ENCODE peak calls at places on chromosomes 6 and 20, in six cellular contexts. R is SJSA1, C is osteoblast, F is SK-N-SH, P is transverse colon, Q is dorsolateral prefrontal cortex. K is an unnamed sample.

GRCh38 chr20:44017905-44018683 is 103.4 kb downstream of the TOX2 start:
- DNase-seq in R (peak), C (peak), F (peak), P (peak), Q (peak), K (peak)

GRCh38 chr6:9399916-9400315 is 964.6 kb upstream of the SLC35B3 start:
- DNase-seq in R (no peak), C (no peak), F (no peak), P (no peak), Q (no peak), K (no peak)

GRCh38 chr20:48070961-48071645 is 285.8 kb upstream of the SULF2 start:
- DNase-seq in R (no peak), C (no peak), F (no peak), P (no peak), Q (no peak), K (no peak)

GRCh38 chr6:85185977-85186376 is 263.9 kb upstream of the NT5E start:
- DNase-seq in R (no peak), C (peak), F (no peak), P (no peak), Q (no peak), K (no peak)

GRCh38 chr6:11152581-11152980 is 41.1 kb upstream of the ERVFRD-1 start:
- DNase-seq in R (no peak), C (no peak), F (no peak), P (no peak), Q (no peak), K (no peak)

GRCh38 chr6:35607517-35608233 is 81.0 kb downstream of the FKBP5 start:
- DNase-seq in R (no peak), C (no peak), F (no peak), P (no peak), Q (no peak), K (no peak)

GRCh38 chr6:155224031-155224451 is 39.8 kb upstream of the CLDN20 start:
- DNase-seq in R (peak), C (peak), F (no peak), P (no peak), Q (no peak), K (no peak)

GRCh38 chr6:112571886-112572285 is 224.8 kb downstream of the RFPL4B start:
- DNase-seq in R (no peak), C (peak), F (no peak), P (no peak), Q (no peak), K (no peak)

GRCh38 chr6:118739976-118740771 is 88.8 kb upstream of the CEP85L start:
- DNase-seq in R (no peak), C (peak), F (no peak), P (no peak), Q (no peak), K (no peak)

GRCh38 chr6:4449409-4449808 is 314.0 kb upstream of the ECI2 start:
- DNase-seq in R (no peak), C (no peak), F (no peak), P (no peak), Q (no peak), K (no peak)

GRCh38 chr6:132167966-132168365 is 216.8 kb upstream of the CCN2 start:
- DNase-seq in R (no peak), C (no peak), F (no peak), P (no peak), Q (no peak), K (no peak)

GRCh38 chr6:150756170-150756569 is 109.3 kb upstream of the MTHFD1L start:
- DNase-seq in R (no peak), C (no peak), F (no peak), P (no peak), Q (no peak), K (no peak)

GRCh38 chr6:152313542-152314482 is 323.4 kb downstream of the SYNE1 start:
- DNase-seq in R (no peak), C (peak), F (no peak), P (no peak), Q (no peak), K (no peak)

GRCh38 chr6:33411632-33412005 is 805 bp downstream of the PHF1 start:
- DNase-seq in R (no peak), C (peak), F (no peak), P (no peak), Q (no peak), K (no peak)

GRCh38 chr20:6524305-6524704 is 243.2 kb upstream of the BMP2 start:
- DNase-seq in R (no peak), C (no peak), F (no peak), P (no peak), Q (no peak), K (no peak)

GRCh38 chr6:125066964-125067363 is 86.6 kb upstream of the TPD52L1 start:
- DNase-seq in R (no peak), C (no peak), F (no peak), P (no peak), Q (no peak), K (no peak)

GRCh38 chr6:35077713-35078105 is 63.4 kb downstream of the TCP11 start:
- DNase-seq in R (no peak), C (no peak), F (no peak), P (no peak), Q (no peak), K (no peak)

GRCh38 chr20:14193885-14194284 is 143.5 kb downstream of the FLRT3 start:
- DNase-seq in R (no peak), C (no peak), F (no peak), P (no peak), Q (no peak), K (no peak)

GRCh38 chr6:9799582-9799981 is 615.3 kb downstream of the TFAP2A start:
- DNase-seq in R (no peak), C (no peak), F (no peak), P (no peak), Q (no peak), K (no peak)

GRCh38 chr6:55276745-55277627 is 50.3 kb upstream of the GFRAL start:
- DNase-seq in R (no peak), C (no peak), F (peak), P (no peak), Q (peak), K (no peak)

GRCh38 chr6:45115696-45116095 is 212.4 kb upstream of the RUNX2 start:
- DNase-seq in R (no peak), C (peak), F (no peak), P (no peak), Q (no peak), K (no peak)

GRCh38 chr6:35087361-35088280 is 53.5 kb downstream of the TCP11 start:
- DNase-seq in R (no peak), C (peak), F (peak), P (no peak), Q (no peak), K (no peak)

GRCh38 chr20:6976535-6976934 is 209.0 kb downstream of the BMP2 start:
- DNase-seq in R (no peak), C (no peak), F (no peak), P (no peak), Q (no peak), K (no peak)

GRCh38 chr6:16187185-16187584 is 51.2 kb upstream of the GMPR start:
- DNase-seq in R (no peak), C (no peak), F (no peak), P (no peak), Q (no peak), K (no peak)

GRCh38 chr6:1819007-1819406 is 209.3 kb downstream of the FOXC1 start:
- DNase-seq in R (no peak), C (no peak), F (no peak), P (no peak), Q (no peak), K (no peak)

GRCh38 chr20:62332421-62332820 is 29.6 kb downstream of the ADRM1 start:
- DNase-seq in R (no peak), C (no peak), F (no peak), P (no peak), Q (no peak), K (no peak)

GRCh38 chr6:21987501-21987957 is 309.3 kb downstream of the PRL start:
- DNase-seq in R (peak), C (peak), F (peak), P (peak), Q (no peak), K (no peak)

GRCh38 chr6:139338845-139339244 is 35.6 kb downstream of the CITED2 start:
- DNase-seq in R (no peak), C (no peak), F (no peak), P (no peak), Q (no peak), K (no peak)

GRCh38 chr6:99833034-99833433 is 161.0 kb downstream of the MCHR2 start:
- DNase-seq in R (no peak), C (no peak), F (no peak), P (no peak), Q (no peak), K (no peak)

GRCh38 chr20:49603209-49603627 is 35.3 kb upstream of the PTGIS start:
- DNase-seq in R (no peak), C (no peak), F (peak), P (no peak), Q (peak), K (no peak)
- H3K27ac ChIP-seq in R (no peak), C (no peak), F (no peak), P (peak), Q (no peak), K (no peak)

GRCh38 chr6:530425-530824 is 126.5 kb downstream of the HUS1B start:
- DNase-seq in R (no peak), C (no peak), F (no peak), P (no peak), Q (no peak), K (no peak)

GRCh38 chr6:528989-529388 is 127.9 kb downstream of the HUS1B start:
- DNase-seq in R (no peak), C (no peak), F (no peak), P (no peak), Q (no peak), K (no peak)

GRCh38 chr6:524803-525202 is 132.1 kb downstream of the HUS1B start:
- DNase-seq in R (no peak), C (no peak), F (no peak), P (peak), Q (no peak), K (no peak)

DNA sequence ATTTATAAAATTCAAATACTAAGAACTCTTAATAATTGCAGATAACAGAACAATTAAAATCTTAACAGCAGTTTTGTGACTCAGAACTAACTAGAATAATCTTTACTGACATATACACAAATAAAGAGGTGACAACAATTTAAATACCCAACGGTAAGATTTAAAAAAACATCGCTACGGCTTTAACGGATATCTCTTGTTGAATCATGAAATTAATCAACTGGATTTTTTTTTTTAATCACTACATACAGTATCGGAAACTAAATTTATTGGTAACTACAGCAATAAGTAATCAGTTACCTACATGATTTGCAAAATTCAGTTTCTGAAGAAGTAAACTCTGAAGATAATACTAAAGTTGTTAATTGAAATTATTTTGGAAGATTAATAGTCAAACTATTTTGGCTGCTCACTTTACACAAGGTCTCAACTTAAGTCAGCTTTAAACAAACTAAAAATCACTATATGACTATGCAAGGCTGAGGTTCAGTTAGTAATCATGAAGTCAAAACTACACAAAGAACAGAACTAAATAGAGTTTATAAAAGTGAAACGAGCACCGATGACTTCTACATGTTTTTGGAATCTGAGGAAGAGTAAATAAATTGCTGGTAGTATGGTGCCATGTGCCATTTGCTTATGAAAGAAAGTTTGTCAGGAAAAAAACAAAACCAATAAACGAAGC is 128.8 kb downstream of the HUS1B start:
- DNase-seq in R (no peak), C (no peak), F (no peak), P (no peak), Q (no peak), K (no peak)
- H3K27ac ChIP-seq in R (no peak), C (no peak), F (no peak), P (no peak), Q (no peak), K (no peak)

GRCh38 chr20:63979549-63980316 is at the start of gene SAMD10:
- DNase-seq in R (peak), C (peak), F (peak), P (peak), Q (peak), K (no peak)

GRCh38 chr20:63980806-63981728 is at the start of gene PRPF6:
- DNase-seq in R (peak), C (peak), F (peak), P (peak), Q (peak), K (peak)

GRCh38 chr20:63978319-63979220 is 872 bp downstream of the SAMD10 start:
- DNase-seq in R (peak), C (peak), F (peak), P (peak), Q (peak), K (no peak)

GRCh38 chr20:63979221-63979548 is 257 bp downstream of the SAMD10 start:
- DNase-seq in R (no peak), C (no peak), F (no peak), P (no peak), Q (no peak), K (no peak)

DNA sequence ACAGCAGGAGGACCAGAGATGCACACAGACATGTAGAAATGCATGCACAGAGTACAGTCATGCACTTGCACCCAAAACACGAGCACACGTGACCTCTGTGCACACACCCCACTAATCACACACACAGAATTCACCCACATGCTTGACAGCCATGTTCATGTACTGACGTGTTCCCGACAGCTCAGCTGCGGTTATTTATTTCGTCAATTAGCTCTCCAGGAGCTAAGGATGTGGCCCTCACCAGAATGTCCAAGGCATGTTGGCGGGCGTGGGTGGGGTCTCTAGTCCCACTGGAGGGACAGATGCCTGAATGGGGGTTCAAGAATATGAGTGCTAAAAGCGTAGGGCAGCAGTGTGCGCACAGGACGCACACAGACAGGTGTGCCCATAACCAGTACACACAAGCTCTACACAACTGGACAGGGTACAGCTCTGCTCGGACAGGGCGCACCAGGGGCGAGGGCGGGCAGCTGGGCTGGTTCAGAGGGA is 571 bp upstream of the PRPF6 start:
- DNase-seq in R (no peak), C (peak), F (no peak), P (no peak), Q (no peak), K (no peak)
- H3K27ac ChIP-seq in R (no peak), C (peak), F (peak), P (peak), Q (peak), K (peak)

GRCh38 chr6:38638941-38639497 is 710 bp downstream of the BTBD9 start:
- DNase-seq in R (peak), C (peak), F (no peak), P (peak), Q (peak), K (peak)
- H3K27ac ChIP-seq in R (peak), C (peak), F (peak), P (peak), Q (peak), K (peak)

GRCh38 chr20:40754372-40754943 is 65.4 kb upstream of the MAFB start:
- DNase-seq in R (no peak), C (no peak), F (peak), P (no peak), Q (no peak), K (no peak)
- H3K27ac ChIP-seq in R (no peak), C (no peak), F (no peak), P (no peak), Q (no peak), K (no peak)

GRCh38 chr20:17227669-17228623 is 1.1 kb downstream of the PCSK2 start:
- DNase-seq in R (no peak), C (peak), F (peak), P (no peak), Q (peak), K (peak)

GRCh38 chr20:17228624-17229061 is 1.8 kb downstream of the PCSK2 start:
- DNase-seq in R (no peak), C (no peak), F (peak), P (no peak), Q (peak), K (no peak)

GRCh38 chr20:17225891-17226409 is 890 bp upstream of the PCSK2 start:
- DNase-seq in R (no peak), C (peak), F (peak), P (no peak), Q (peak), K (no peak)

GRCh38 chr20:17226410-17227198 is at the start of gene PCSK2:
- DNase-seq in R (peak), C (peak), F (peak), P (peak), Q (peak), K (peak)

DNA sequence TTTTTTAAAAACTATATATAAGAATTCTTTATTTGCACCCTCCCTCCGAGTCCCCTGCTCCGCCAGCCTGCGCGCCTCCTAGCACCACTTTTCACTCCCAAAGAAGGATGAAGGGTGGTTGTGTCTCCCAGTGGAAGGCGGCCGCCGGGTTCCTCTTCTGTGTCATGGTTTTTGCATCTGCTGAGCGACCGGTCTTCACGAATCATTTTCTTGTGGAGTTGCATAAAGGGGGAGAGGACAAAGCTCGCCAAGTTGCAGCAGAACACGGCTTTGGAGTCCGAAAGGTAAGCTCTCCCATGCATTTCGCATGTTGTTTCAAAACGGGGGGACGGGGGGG is 327 bp downstream of the PCSK2 start:
- DNase-seq in R (no peak), C (peak), F (peak), P (no peak), Q (peak), K (no peak)
- H3K27ac ChIP-seq in R (no peak), C (no peak), F (no peak), P (peak), Q (peak), K (peak)

GRCh38 chr6:149031545-149032317 is 284.9 kb downstream of the UST start:
- DNase-seq in R (peak), C (peak), F (peak), P (peak), Q (no peak), K (no peak)

GRCh38 chr6:149028767-149029405 is 282.1 kb downstream of the UST start:
- DNase-seq in R (peak), C (no peak), F (peak), P (peak), Q (peak), K (no peak)

GRCh38 chr6:149032599-149033405 is 284.7 kb upstream of the TAB2 start:
- DNase-seq in R (peak), C (peak), F (peak), P (no peak), Q (no peak), K (no peak)

GRCh38 chr6:149033454-149034241 is 283.9 kb upstream of the TAB2 start:
- DNase-seq in R (no peak), C (no peak), F (no peak), P (no peak), Q (no peak), K (no peak)

DNA sequence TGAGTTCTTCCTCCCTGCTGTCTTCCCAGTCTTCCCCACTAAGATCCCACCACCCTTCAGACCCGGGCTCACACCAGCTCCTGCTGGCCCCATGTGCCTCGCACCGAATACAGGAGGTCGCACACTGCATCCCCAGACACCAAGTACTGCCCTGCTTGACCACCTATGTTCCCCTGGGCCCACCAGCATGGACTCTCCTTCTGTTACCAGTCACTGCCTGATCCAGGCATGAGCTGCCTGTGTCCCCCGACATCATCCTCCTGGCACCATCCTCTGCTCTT is 285.3 kb upstream of the TAB2 start:
- DNase-seq in R (no peak), C (no peak), F (no peak), P (no peak), Q (no peak), K (no peak)
- H3K27ac ChIP-seq in R (peak), C (peak), F (peak), P (peak), Q (peak), K (peak)